ENCODE peak calls at places on chromosomes 5 and 9, in four cellular contexts. One of them, this sample, is unnamed.

GRCh38 chr9:18672706-18673105 is 198.8 kb downstream of the ADAMTSL1 start:
- DNase-seq in H1: no peak
- DNase-seq in K562: no peak
- DNase-seq in HepG2: no peak
- DNase-seq in this sample: no peak

GRCh38 chr5:147226512-147226911 is 8.3 kb upstream of the STK32A start:
- DNase-seq in HepG2: no peak
- DNase-seq in H1: no peak
- DNase-seq in K562: no peak
- DNase-seq in this sample: no peak

GRCh38 chr5:151664694-151665583 is 21.8 kb downstream of the SPARC start:
- DNase-seq in HepG2: no peak
- DNase-seq in H1: no peak
- DNase-seq in K562: no peak
- DNase-seq in this sample: no peak

GRCh38 chr9:33718987-33719386 is 76.4 kb upstream of the PRSS3 start:
- DNase-seq in H1: no peak
- DNase-seq in HepG2: no peak
- DNase-seq in K562: no peak
- DNase-seq in this sample: no peak

GRCh38 chr9:88187631-88188030 is 49.4 kb upstream of the SPATA31C2 start:
- DNase-seq in H1: no peak
- DNase-seq in HepG2: no peak
- DNase-seq in K562: no peak
- DNase-seq in this sample: no peak

GRCh38 chr9:90874194-90874593 is 72.6 kb downstream of the SYK start:
- DNase-seq in H1: no peak
- DNase-seq in HepG2: no peak
- DNase-seq in K562: no peak
- DNase-seq in this sample: no peak

GRCh38 chr9:122318284-122318683 is 52.5 kb upstream of the PTGS1 start:
- DNase-seq in K562: no peak
- DNase-seq in HepG2: no peak
- DNase-seq in H1: no peak
- DNase-seq in this sample: no peak

GRCh38 chr5:137666109-137666850 is 69.6 kb downstream of the KLHL3 start:
- DNase-seq in H1: no peak
- DNase-seq in K562: no peak
- DNase-seq in HepG2: no peak
- DNase-seq in this sample: no peak

GRCh38 chr9:36492849-36493248 is 79.8 kb upstream of the MELK start:
- DNase-seq in K562: no peak
- DNase-seq in HepG2: no peak
- DNase-seq in H1: no peak
- DNase-seq in this sample: no peak

GRCh38 chr5:891837-892389 is 688 bp downstream of the BRD9 start:
- DNase-seq in H1: no peak
- DNase-seq in HepG2: no peak
- DNase-seq in K562: peak; percentile 49
- DNase-seq in this sample: no peak

GRCh38 chr9:133713211-133713959 is 24.8 kb downstream of the SARDH start:
- DNase-seq in K562: no peak
- DNase-seq in HepG2: peak; percentile 58
- DNase-seq in H1: no peak
- DNase-seq in this sample: no peak

GRCh38 chr9:127566351-127567001 is 45.6 kb upstream of the STXBP1 start:
- DNase-seq in K562: no peak
- DNase-seq in H1: no peak
- DNase-seq in HepG2: no peak
- DNase-seq in this sample: no peak

GRCh38 chr9:21611896-21612295 is 129.8 kb upstream of the IFNE start:
- DNase-seq in K562: no peak
- DNase-seq in H1: no peak
- DNase-seq in HepG2: no peak
- DNase-seq in this sample: peak; percentile 82

GRCh38 chr5:96717874-96718273 is 55.7 kb downstream of the CAST start:
- DNase-seq in H1: no peak
- DNase-seq in HepG2: no peak
- DNase-seq in K562: no peak
- DNase-seq in this sample: no peak

GRCh38 chr9:33813712-33814641 is 3.0 kb upstream of the UBE2R2 start:
- DNase-seq in HepG2: peak; percentile 50
- DNase-seq in K562: peak; percentile 25
- DNase-seq in H1: no peak
- DNase-seq in this sample: peak; percentile 73

GRCh38 chr5:168609806-168610482 is 30.8 kb upstream of the PANK3 start:
- DNase-seq in K562: no peak
- DNase-seq in H1: no peak
- DNase-seq in HepG2: no peak
- DNase-seq in this sample: no peak

GRCh38 chr9:89483592-89484474 is 14.1 kb downstream of the SEMA4D start:
- DNase-seq in H1: no peak
- DNase-seq in HepG2: no peak
- DNase-seq in K562: no peak
- DNase-seq in this sample: no peak

GRCh38 chr5:132907161-132907560 is 33.7 kb downstream of the LEAP2 start:
- DNase-seq in HepG2: no peak
- DNase-seq in K562: peak; percentile 14
- DNase-seq in H1: no peak
- DNase-seq in this sample: no peak

GRCh38 chr5:94082405-94082804 is 341.0 kb upstream of the POU5F2 start:
- DNase-seq in K562: no peak
- DNase-seq in HepG2: no peak
- DNase-seq in H1: no peak
- DNase-seq in this sample: no peak

GRCh38 chr5:36374275-36374862 is 72.7 kb upstream of the RANBP3L start:
- DNase-seq in HepG2: no peak
- DNase-seq in H1: no peak
- DNase-seq in K562: no peak
- DNase-seq in this sample: no peak

GRCh38 chr5:133242221-133242835 is 190.5 kb downstream of the HSPA4 start:
- DNase-seq in K562: no peak
- DNase-seq in HepG2: no peak
- DNase-seq in H1: no peak
- DNase-seq in this sample: no peak

GRCh38 chr9:117963493-117963892 is 259.3 kb downstream of the TLR4 start:
- DNase-seq in HepG2: no peak
- DNase-seq in H1: no peak
- DNase-seq in K562: no peak
- DNase-seq in this sample: no peak

GRCh38 chr5:57299945-57300344 is 126.1 kb downstream of the GPBP1 start:
- DNase-seq in H1: no peak
- DNase-seq in K562: no peak
- DNase-seq in HepG2: no peak
- DNase-seq in this sample: no peak

GRCh38 chr5:146962801-146963355 is 84.3 kb upstream of the PPP2R2B start:
- DNase-seq in K562: no peak
- DNase-seq in HepG2: no peak
- DNase-seq in H1: no peak
- DNase-seq in this sample: no peak

GRCh38 chr9:92759990-92760893 is 4.4 kb downstream of the BICD2 start:
- DNase-seq in K562: no peak
- DNase-seq in H1: no peak
- DNase-seq in HepG2: no peak
- DNase-seq in this sample: no peak

GRCh38 chr9:124766815-124767554 is 4.1 kb downstream of the NR6A1 start:
- DNase-seq in HepG2: no peak
- DNase-seq in K562: no peak
- DNase-seq in H1: no peak
- DNase-seq in this sample: no peak

GRCh38 chr9:134892820-134893420 is 12.3 kb downstream of the FCN2 start:
- DNase-seq in K562: no peak
- DNase-seq in HepG2: no peak
- DNase-seq in H1: no peak
- DNase-seq in this sample: no peak

GRCh38 chr9:134666801-134667200 is 25.2 kb downstream of the COL5A1 start:
- DNase-seq in K562: no peak
- DNase-seq in HepG2: no peak
- DNase-seq in H1: no peak
- DNase-seq in this sample: no peak

GRCh38 chr5:66554211-66554610 is 42.0 kb upstream of the MAST4 start:
- DNase-seq in K562: no peak
- DNase-seq in HepG2: no peak
- DNase-seq in H1: no peak
- DNase-seq in this sample: no peak

GRCh38 chr9:78783743-78784142 is 486.8 kb downstream of the PSAT1 start:
- DNase-seq in K562: no peak
- DNase-seq in H1: no peak
- DNase-seq in HepG2: no peak
- DNase-seq in this sample: no peak

GRCh38 chr5:177336112-177336511 is 15.4 kb downstream of the LMAN2 start:
- DNase-seq in H1: no peak
- DNase-seq in HepG2: peak; percentile 50
- DNase-seq in K562: no peak
- DNase-seq in this sample: peak; percentile 24

GRCh38 chr9:38677660-38678303 is 42.2 kb downstream of the FAM240B start:
- DNase-seq in HepG2: no peak
- DNase-seq in K562: no peak
- DNase-seq in H1: no peak
- DNase-seq in this sample: no peak

GRCh38 chr5:122780296-122780695 is 5.4 kb downstream of the SNX2 start:
- DNase-seq in HepG2: no peak
- DNase-seq in H1: no peak
- DNase-seq in K562: no peak
- DNase-seq in this sample: no peak

GRCh38 chr5:157598350-157598936 is 22.9 kb upstream of the ADAM19 start:
- DNase-seq in H1: no peak
- DNase-seq in HepG2: no peak
- DNase-seq in K562: no peak
- DNase-seq in this sample: no peak

GRCh38 chr5:157602505-157602904 is 26.9 kb upstream of the ADAM19 start:
- DNase-seq in K562: no peak
- DNase-seq in HepG2: no peak
- DNase-seq in H1: no peak
- DNase-seq in this sample: no peak

GRCh38 chr5:157597277-157597676 is 21.7 kb upstream of the ADAM19 start:
- DNase-seq in H1: no peak
- DNase-seq in K562: no peak
- DNase-seq in HepG2: peak; percentile 22
- DNase-seq in this sample: no peak

GRCh38 chr5:157599565-157599964 is 24.0 kb upstream of the ADAM19 start:
- DNase-seq in HepG2: no peak
- DNase-seq in K562: no peak
- DNase-seq in H1: no peak
- DNase-seq in this sample: no peak

GRCh38 chr5:157600252-157600651 is 24.7 kb upstream of the ADAM19 start:
- DNase-seq in H1: no peak
- DNase-seq in K562: no peak
- DNase-seq in HepG2: no peak
- DNase-seq in this sample: no peak
- TF ChIP-seq FOSL1 in H1: no peak
- TF ChIP-seq FOSL1 in K562: no peak
- TF ChIP-seq FOSL1 in HepG2: no peak
- TF ChIP-seq FOSL1 in this sample: no peak

DNA sequence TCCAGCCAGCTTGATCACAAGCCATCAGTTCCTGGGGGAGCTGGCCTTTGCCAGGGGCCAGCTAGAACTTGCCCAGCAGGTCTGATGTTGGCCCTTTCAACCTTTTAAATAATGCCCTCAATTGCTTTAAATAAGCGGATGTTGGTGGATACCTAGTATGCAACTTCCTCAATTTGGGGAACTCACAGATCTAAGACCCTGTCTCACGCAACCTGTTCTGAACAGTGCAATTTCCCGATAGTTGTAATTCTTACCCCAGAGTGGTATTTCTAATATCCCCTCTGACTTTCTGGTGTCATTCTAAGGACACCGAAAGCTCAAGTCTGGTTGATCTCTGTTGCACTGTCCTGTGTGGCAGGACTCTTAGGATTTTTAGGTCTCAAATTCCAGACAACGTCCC is 23.1 kb downstream of the GALNT12 start:
- DNase-seq in H1: no peak
- DNase-seq in K562: no peak
- DNase-seq in HepG2: no peak
- DNase-seq in this sample: no peak
- H3K27ac ChIP-seq in H1: no peak overlapping the region
- H3K27ac ChIP-seq in K562: peak overlapping the region; percentile 1
- H3K27ac ChIP-seq in HepG2: no peak overlapping the region
- H3K27ac ChIP-seq in this sample: no peak overlapping the region

DNA sequence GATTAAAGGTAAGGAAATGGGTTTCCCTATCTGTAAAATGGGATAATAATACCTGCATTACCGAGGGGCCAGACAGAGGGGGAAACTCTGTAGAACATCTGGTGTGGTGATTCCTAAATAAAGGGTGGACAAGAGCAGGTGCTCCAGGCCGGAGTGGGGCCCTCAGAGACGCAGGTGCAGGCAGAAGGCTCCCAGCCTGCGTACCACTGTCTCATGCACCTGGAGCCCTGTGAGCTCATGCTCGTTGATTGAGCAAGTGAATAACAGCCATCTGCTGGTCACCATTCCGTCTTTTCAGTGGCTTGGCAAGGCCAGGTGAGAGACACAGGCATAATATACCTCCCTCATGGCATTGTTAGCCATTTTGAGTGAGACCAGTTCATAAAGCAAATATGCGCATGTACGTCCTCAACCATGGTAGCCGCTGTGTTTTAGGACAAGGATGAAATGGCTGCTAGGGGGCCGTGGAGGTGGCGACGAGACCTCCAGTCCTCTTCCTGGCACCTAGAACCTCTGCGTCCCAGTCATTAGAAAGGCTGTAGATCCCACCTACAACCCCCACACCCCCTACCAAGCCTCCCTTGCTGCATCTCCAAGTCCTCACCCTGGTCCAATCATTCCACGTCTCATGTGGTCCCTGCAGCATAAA is 198.0 kb upstream of the MVB12B start:
- DNase-seq in K562: no peak
- DNase-seq in H1: peak; percentile 34
- DNase-seq in HepG2: no peak
- DNase-seq in this sample: no peak
- TF ChIP-seq RAD21 in K562: no peak
- TF ChIP-seq RAD21 in H1: no peak
- TF ChIP-seq RAD21 in HepG2: no peak
- TF ChIP-seq RAD21 in this sample: no peak

GRCh38 chr9:16553869-16554540 is 316.5 kb downstream of the BNC2 start:
- DNase-seq in H1: no peak
- DNase-seq in K562: no peak
- DNase-seq in HepG2: no peak
- DNase-seq in this sample: no peak
- TF ChIP-seq FOSL1 in H1: no peak
- TF ChIP-seq FOSL1 in K562: no peak
- TF ChIP-seq FOSL1 in HepG2: no peak
- TF ChIP-seq FOSL1 in this sample: no peak

This sample was measured in HCT116.